ENCODE peak calls at places on chromosomes 12 and 14, in eight cellular contexts. Z, R, X, U, A, N, P and Y are unnamed samples.

GRCh38 chr14:54562334-54562733 is 4.6 kb upstream of the SAMD4A start:
- DNase-seq in Z (no peak), R (no peak), X (no peak), U (no peak), A (no peak), N (no peak), P (no peak), Y (no peak)

GRCh38 chr12:29158364-29158763 is 9.3 kb downstream of the FAR2 start:
- DNase-seq in Z (no peak), R (no peak), X (no peak), U (no peak), A (peak; percentile 54), N (no peak), P (no peak), Y (no peak)

GRCh38 chr14:56854325-56854724 is 44.0 kb upstream of the OTX2 start:
- DNase-seq in Z (no peak), R (no peak), X (no peak), U (no peak), A (no peak), N (no peak), P (no peak), Y (no peak)

GRCh38 chr12:71438670-71439361 is 782 bp upstream of the LGR5 start:
- DNase-seq in Z (peak; percentile 26), R (no peak), X (no peak), U (no peak), A (no peak), N (no peak), P (no peak), Y (no peak)

GRCh38 chr14:51095854-51096823 is 1.2 kb upstream of the TRIM9 start:
- DNase-seq in Z (no peak), R (peak; percentile 54), X (no peak), U (peak; percentile 83), A (no peak), N (peak; percentile 66), P (no peak), Y (peak; percentile 83)

GRCh38 chr12:128323526-128323925 is 56.6 kb downstream of the TMEM132C start:
- DNase-seq in Z (no peak), R (no peak), X (no peak), U (no peak), A (no peak), N (no peak), P (no peak), Y (no peak)

GRCh38 chr14:51396222-51396815 is 156.3 kb downstream of the TMX1 start:
- DNase-seq in Z (no peak), R (peak; percentile 51), X (no peak), U (peak; percentile 78), A (no peak), N (peak; percentile 66), P (no peak), Y (peak; percentile 98)

GRCh38 chr12:25384038-25384953 is 133.6 kb upstream of the KRAS start:
- DNase-seq in Z (peak; percentile 10), R (no peak), X (no peak), U (no peak), A (no peak), N (no peak), P (no peak), Y (no peak)

GRCh38 chr12:105623337-105623736 is 292.8 kb downstream of the C12orf75 start:
- DNase-seq in Z (no peak), R (no peak), X (no peak), U (no peak), A (no peak), N (no peak), P (no peak), Y (no peak)

GRCh38 chr12:2745655-2746054 is 49.1 kb upstream of the FKBP4 start:
- DNase-seq in Z (no peak), R (no peak), X (no peak), U (no peak), A (no peak), N (no peak), P (no peak), Y (peak; percentile 15)

DNA sequence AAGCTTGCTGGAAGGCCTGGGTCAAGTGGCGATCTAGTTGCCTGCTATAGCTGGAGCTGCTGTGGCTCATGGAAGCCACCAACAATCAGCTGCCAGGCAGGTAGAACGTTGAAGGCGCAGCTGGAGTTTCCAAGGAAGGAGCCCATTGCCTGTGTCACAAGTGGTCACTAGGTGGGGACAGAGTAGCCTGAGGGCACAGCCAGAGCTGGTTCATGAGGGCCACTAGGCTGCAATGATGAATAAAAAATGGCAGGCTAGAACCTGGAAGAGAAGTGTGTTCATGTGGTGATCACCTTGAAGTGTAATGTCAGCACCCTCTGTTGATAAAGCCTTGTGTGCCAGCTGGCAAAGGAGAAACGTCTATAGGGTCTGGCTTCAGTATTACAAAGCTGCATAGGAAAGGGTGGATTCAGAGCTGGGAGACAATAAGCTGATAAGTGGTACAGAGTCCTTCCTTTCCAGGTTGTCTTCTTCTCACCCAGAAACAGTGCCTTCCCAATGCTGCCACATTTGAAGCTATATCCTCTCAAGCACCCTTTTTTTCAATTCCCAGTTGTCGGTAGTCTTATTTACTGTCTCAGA is 165.8 kb downstream of the EMP1 start:
- DNase-seq in Z (peak; percentile 89), R (no peak), X (no peak), U (peak; percentile 71), A (peak; percentile 54), N (peak; percentile 57), P (peak; percentile 10), Y (peak; percentile 61)
- H3K4me3 ChIP-seq in Z (no peak overlapping the region), R (no peak overlapping the region), X (no peak overlapping the region), U (no peak overlapping the region), A (no peak overlapping the region), N (no peak overlapping the region), P (no peak overlapping the region), Y (no peak overlapping the region)

DNA sequence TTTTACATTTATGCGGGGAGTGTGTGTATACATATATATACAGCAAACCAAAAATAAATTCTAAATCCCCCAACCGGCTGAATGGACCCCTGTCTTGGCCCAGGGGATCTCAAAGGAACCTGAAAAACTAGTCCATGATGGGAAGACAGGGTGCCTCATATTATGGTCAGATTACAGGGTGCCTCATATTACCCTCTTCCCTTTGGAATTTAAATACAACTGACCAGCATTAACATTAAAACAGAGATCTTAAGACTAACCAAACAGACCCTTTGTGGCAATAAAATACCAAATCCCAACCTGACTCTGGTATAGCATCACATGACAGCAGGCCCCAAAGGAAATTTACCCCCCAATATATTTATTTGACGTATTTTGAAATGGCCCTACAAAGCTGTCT is 17.0 kb downstream of the GSTZ1 start:
- DNase-seq in Z (peak; percentile 49), R (no peak), X (no peak), U (no peak), A (no peak), N (no peak), P (no peak), Y (no peak)
- H3K4me3 ChIP-seq in Z (no peak overlapping the region), R (no peak overlapping the region), X (no peak overlapping the region), U (no peak overlapping the region), A (no peak overlapping the region), N (no peak overlapping the region), P (no peak overlapping the region), Y (no peak overlapping the region)

DNA sequence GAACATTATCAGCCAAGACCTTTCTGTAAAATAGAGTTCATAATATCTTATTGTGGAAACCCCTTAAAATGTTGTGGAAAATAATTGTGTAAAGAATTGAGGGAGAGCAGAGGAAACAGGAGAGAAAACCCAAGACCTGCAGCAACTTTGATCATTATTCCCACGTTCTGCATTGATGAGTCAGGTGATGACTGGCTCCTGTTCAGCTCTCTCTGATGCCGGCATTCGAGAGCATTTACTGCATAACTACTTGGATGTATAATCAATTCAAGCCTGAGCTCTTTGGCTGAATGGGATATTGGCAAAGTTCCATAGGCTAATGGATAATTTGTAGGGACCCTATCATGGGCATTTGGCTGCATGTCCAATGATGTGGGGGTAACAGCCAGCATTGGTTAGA is 176.3 kb upstream of the ARID2 start:
- DNase-seq in Z (no peak), R (no peak), X (no peak), U (no peak), A (no peak), N (no peak), P (no peak), Y (peak; percentile 15)
- H3K4me3 ChIP-seq in Z (no peak overlapping the region), R (no peak overlapping the region), X (no peak overlapping the region), U (no peak overlapping the region), A (no peak overlapping the region), N (no peak overlapping the region), P (no peak overlapping the region), Y (no peak overlapping the region)

DNA sequence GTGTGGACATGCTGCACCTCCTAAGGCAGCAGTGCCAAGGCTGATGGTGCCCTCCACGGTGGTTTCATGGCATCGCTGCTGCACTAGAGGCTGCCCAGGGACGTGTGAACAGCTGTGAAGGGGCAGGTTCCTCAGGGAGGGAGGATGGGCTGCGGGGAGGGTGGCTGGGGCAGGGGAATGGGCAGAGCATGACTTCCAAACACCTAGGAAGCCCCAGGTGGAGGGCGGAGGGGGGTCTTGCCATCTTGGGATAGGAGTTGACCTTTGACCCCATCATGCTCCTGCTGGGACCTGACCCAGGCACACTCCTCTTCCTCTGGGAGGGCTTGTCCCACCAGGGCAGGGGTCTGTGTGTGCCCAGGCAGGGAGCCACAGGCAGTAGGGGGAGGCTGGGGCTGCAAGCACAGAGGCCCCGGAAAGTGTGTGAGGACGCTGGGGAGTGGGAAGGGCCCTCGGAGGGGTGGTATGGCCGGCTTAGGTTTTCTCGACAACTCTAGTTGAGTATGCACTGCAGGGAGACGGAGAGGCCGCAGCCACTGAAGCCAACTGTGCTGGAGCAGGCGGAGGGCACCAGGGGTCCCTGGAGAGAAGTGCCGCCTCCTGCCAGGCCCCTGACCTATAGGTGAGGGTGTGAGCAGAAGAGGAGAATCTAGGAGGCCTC is 3.3 kb upstream of the ANKRD9 start:
- DNase-seq in Z (no peak), R (peak; percentile 38), X (no peak), U (no peak), A (no peak), N (no peak), P (no peak), Y (no peak)
- H3K4me3 ChIP-seq in Z (no peak overlapping the region), R (no peak overlapping the region), X (no peak overlapping the region), U (no peak overlapping the region), A (no peak overlapping the region), N (no peak overlapping the region), P (no peak overlapping the region), Y (no peak overlapping the region)